ENCODE peak calls at places on chromosomes 3 and 15, in eight cellular contexts. F is upper lobe of right lung, X is Panc1, C is Caco-2, L is hepatocyte, Q is right lobe of liver, M is HCT116, B is right cardiac atrium. W is an unnamed sample. For H3K27me3 and H3K9me3, the result is how much of the 10 kb centered on the place peaks cover.

GRCh38 chr3:27176256-27176655 is 192.9 kb downstream of the NEK10 start:
- DNase-seq in X (no peak), M (no peak), Q (no peak), B (no peak), C (no peak), F (no peak), L (no peak), W (no peak)

GRCh38 chr3:9503283-9503682 is 50.3 kb downstream of the LHFPL4 start:
- DNase-seq in L (peak), B (peak), C (peak), F (peak), X (peak), M (peak), Q (no peak), W (peak)

GRCh38 chr3:54506603-54507002 is 384.3 kb downstream of the CACNA2D3 start:
- DNase-seq in M (no peak), C (no peak), L (peak), X (no peak), F (no peak), B (no peak), Q (no peak), W (no peak)

GRCh38 chr15:88744548-88745020 is 58.7 kb upstream of the ACAN start:
- DNase-seq in X (no peak), F (no peak), Q (no peak), C (no peak), M (no peak), L (no peak), B (no peak), W (no peak)

GRCh38 chr3:41265011-41265545 is 65.8 kb downstream of the CTNNB1 start:
- DNase-seq in F (no peak), B (no peak), X (no peak), L (no peak), C (no peak), Q (no peak), M (peak), W (no peak)

GRCh38 chr15:54082836-54083492 is 104.7 kb downstream of the UNC13C start:
- DNase-seq in F (no peak), B (no peak), Q (no peak), L (no peak), C (no peak), X (peak), M (no peak), W (no peak)

GRCh38 chr3:18190646-18191045 is 234.5 kb downstream of the SATB1 start:
- DNase-seq in L (no peak), C (no peak), M (no peak), F (no peak), Q (no peak), X (no peak), B (no peak), W (no peak)

GRCh38 chr3:12139111-12139511 is 19.6 kb downstream of the TIMP4 start:
- DNase-seq in L (peak), B (peak), F (no peak), Q (no peak), M (peak), X (peak), C (peak), W (no peak)

GRCh38 chr3:90007786-90008499 is 900.5 kb downstream of the EPHA3 start:
- DNase-seq in B (peak), C (no peak), X (no peak), L (no peak), M (no peak), Q (no peak), F (no peak), W (no peak)

GRCh38 chr3:177306252-177306651 is 109.0 kb upstream of the TBL1XR1 start:
- DNase-seq in B (no peak), Q (no peak), X (no peak), M (no peak), C (no peak), F (no peak), L (no peak), W (no peak)

GRCh38 chr3:52313774-52314188 is 2.3 kb upstream of the DNAH1 start:
- DNase-seq in C (no peak), M (no peak), F (no peak), X (no peak), Q (no peak), L (no peak), B (peak), W (no peak)

GRCh38 chr15:69623521-69624513 is 171.2 kb downstream of the RPLP1 start:
- DNase-seq in C (no peak), F (no peak), L (no peak), B (no peak), X (no peak), M (no peak), Q (peak), W (no peak)

GRCh38 chr3:43055806-43056770 is 49.8 kb downstream of the POMGNT2 start:
- DNase-seq in B (no peak), F (no peak), Q (no peak), L (no peak), M (no peak), X (no peak), C (no peak), W (no peak)

GRCh38 chr3:169218314-169218983 is 445.1 kb downstream of the MECOM start:
- DNase-seq in Q (no peak), F (no peak), C (peak), B (peak), X (no peak), M (peak), L (peak), W (no peak)

GRCh38 chr15:73752817-73753214 is 335 bp downstream of the INSYN1 start:
- DNase-seq in L (peak), X (no peak), B (peak), F (no peak), Q (no peak), C (no peak), M (no peak), W (no peak)
- H3K27me3 ChIP-seq in L (under half), X (under half), B (under half), F (under half), Q (under half), C (under half), M (under half), W (under half)

GRCh38 chr15:27730878-27731277 is 368.2 kb downstream of the OCA2 start:
- DNase-seq in B (no peak), Q (no peak), X (no peak), C (no peak), F (no peak), L (no peak), M (no peak), W (no peak)

DNA sequence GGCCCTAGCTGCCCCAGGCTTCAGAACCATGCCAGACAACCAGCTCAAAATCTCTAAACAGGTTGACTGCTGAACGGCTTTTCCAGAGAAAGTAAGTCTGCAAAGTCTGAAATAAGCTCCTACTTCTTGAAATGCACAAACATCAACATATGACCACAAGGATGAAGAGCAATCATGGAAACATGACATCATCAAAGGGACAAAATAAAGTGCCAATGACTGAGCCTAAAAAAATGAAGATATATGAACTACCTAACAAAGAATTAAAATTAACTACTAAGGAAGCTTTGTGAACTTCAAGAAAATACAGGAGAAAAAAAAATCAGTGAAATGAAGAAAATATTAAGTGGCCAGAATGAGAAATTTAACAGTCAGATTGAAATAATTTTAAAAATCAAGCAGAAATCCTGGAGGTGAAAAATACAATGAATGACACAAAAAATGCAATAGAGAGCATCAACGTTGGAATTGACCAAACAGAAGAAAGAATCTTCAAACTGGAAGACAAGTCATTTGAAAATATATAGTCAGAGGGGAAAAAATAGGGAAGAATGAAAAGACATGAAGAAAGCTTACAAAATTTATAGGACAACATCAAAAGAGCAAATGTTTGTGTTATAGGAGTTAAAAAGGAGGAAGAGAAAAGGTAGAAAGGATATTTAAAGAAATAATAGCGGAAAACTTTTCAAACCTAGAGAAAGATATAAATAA is 364.2 kb downstream of the OCA2 start:
- DNase-seq in M (no peak), X (no peak), C (no peak), B (no peak), F (no peak), L (no peak), Q (no peak), W (no peak)
- H3K9me3 ChIP-seq in M (under half), X (under half), C (under half), B (under half), F (under half), L (under half), Q (under half), W (under half)

GRCh38 chr3:122416966-122417365 is 1.1 kb upstream of the WDR5B start:
- DNase-seq in M (no peak), B (no peak), C (no peak), L (no peak), X (no peak), F (no peak), Q (no peak), W (no peak)

GRCh38 chr3:122410639-122411038 is 5.2 kb downstream of the WDR5B start:
- DNase-seq in L (no peak), M (no peak), F (no peak), C (no peak), B (no peak), X (no peak), Q (no peak), W (no peak)

GRCh38 chr3:122415762-122416654 is at the start of gene WDR5B:
- DNase-seq in L (peak), F (peak), Q (peak), B (peak), C (peak), X (peak), M (peak), W (peak)

GRCh38 chr3:122415104-122415744 is 638 bp downstream of the WDR5B start:
- DNase-seq in M (peak), C (peak), X (no peak), F (no peak), B (no peak), Q (no peak), L (peak), W (peak)

GRCh38 chr3:122414391-122414790 is 1.5 kb downstream of the WDR5B start:
- DNase-seq in L (no peak), M (no peak), B (no peak), Q (no peak), C (no peak), F (no peak), X (no peak), W (no peak)
- H3K4me3 ChIP-seq in L (no peak), M (peak), B (no peak), Q (no peak), C (no peak), F (no peak), X (no peak), W (no peak)

DNA sequence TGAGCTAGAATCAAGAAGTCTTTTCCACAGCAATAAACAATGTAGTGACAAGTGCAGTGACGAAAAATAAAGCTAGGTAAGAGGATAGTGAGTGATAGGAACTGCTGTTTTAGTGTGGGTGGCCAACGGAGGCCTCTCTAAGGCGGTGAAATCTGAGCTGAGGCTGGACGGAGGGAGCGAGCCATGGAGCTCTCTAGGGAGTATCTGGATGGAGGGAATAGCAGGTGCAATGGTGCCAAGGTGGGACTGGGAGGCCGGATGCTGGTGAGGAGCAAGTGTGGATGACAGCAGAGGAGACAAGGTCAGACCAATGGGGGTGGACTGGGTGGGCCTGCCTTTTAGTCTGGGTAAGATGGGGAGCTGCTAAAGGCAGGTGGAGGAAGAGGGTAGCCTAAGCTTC is 26.6 kb upstream of the TRH start:
- DNase-seq in M (no peak), B (no peak), X (no peak), C (no peak), F (no peak), L (no peak), Q (no peak), W (no peak)
- H3K27me3 ChIP-seq in M (under half), B (under half), X (under half), C (under half), F (under half), L (under half), Q (under half), W (under half)

W was measured in CD8-positive, alpha-beta T cell.